ENCODE peak calls at places on chromosomes 6 and 20, in five cellular contexts. S, I, R, U and L are unnamed samples.
A peak's percentile ranks its signal among the peaks of the same experiment; 100 is the strongest.

GRCh38 chr6:82131441-82131840 is 116.1 kb downstream of the IBTK start:
- DNase-seq in S (no peak), I (no peak), R (no peak), U (no peak), L (no peak)

GRCh38 chr6:116459927-116460326 is 1.2 kb upstream of the CALHM6 start:
- DNase-seq in S (no peak), I (no peak), R (no peak), U (no peak), L (no peak)

GRCh38 chr20:34525342-34525708 is 9.1 kb downstream of the DYNLRB1 start:
- DNase-seq in S (no peak), I (no peak), R (no peak), U (no peak), L (no peak)

GRCh38 chr20:36682311-36682710 is 36.3 kb upstream of the SLA2 start:
- DNase-seq in S (no peak), I (no peak), R (no peak), U (no peak), L (no peak)

GRCh38 chr20:49979030-49979832 is 3.5 kb upstream of the SNAI1 start:
- DNase-seq in S (peak; percentile 59), I (peak; percentile 42), R (peak; percentile 78), U (no peak), L (peak; percentile 69)

GRCh38 chr6:170026272-170027110 is 264.4 kb downstream of the DLL1 start:
- DNase-seq in S (no peak), I (no peak), R (no peak), U (no peak), L (peak; percentile 25)

GRCh38 chr20:32672982-32673727 is 586 bp downstream of the C20orf203 start:
- DNase-seq in S (no peak), I (no peak), R (peak; percentile 72), U (no peak), L (peak; percentile 9)

GRCh38 chr6:41638801-41639555 is 710 bp downstream of the MDFI start:
- DNase-seq in S (no peak), I (no peak), R (peak; percentile 56), U (no peak), L (no peak)

GRCh38 chr20:3473944-3474343 is 3.1 kb downstream of the ATRN start:
- DNase-seq in S (no peak), I (no peak), R (no peak), U (no peak), L (no peak)

GRCh38 chr6:147759088-147759487 is 250.6 kb downstream of the SAMD5 start:
- DNase-seq in S (no peak), I (no peak), R (no peak), U (no peak), L (no peak)

GRCh38 chr6:119280586-119281163 is 68.9 kb downstream of the MAN1A1 start:
- DNase-seq in S (no peak), I (no peak), R (no peak), U (no peak), L (no peak)

GRCh38 chr6:138864343-138864890 is 68.5 kb downstream of the ECT2L start:
- DNase-seq in S (no peak), I (no peak), R (no peak), U (no peak), L (no peak)